ENCODE peak calls at places on chromosomes 12 and 14, in eight cellular contexts. D is foreskin fibroblast; W is GM23338; H is mucosa of descending colon; K is brain microvascular endothelial cell; V is uterus; J is AG04450; Y is CD8-positive, alpha-beta memory T cell. S is an unnamed sample.

GRCh38 chr12:79677667-79678066 is 13.1 kb downstream of the PAWR start:
- DNase-seq in D (no peak), W (no peak), H (no peak), K (no peak), V (no peak), J (no peak), Y (no peak), S (no peak)

GRCh38 chr12:4431436-4431835 is 14.2 kb downstream of the FGF6 start:
- DNase-seq in D (no peak), W (no peak), H (no peak), K (no peak), V (no peak), J (no peak), Y (no peak), S (no peak)

GRCh38 chr12:29807125-29807524 is 23.4 kb upstream of the TMTC1 start:
- DNase-seq in D (peak; percentile 75), W (no peak), H (no peak), K (peak; percentile 51), V (no peak), J (no peak), Y (no peak), S (no peak)

GRCh38 chr14:64721391-64721791 is 17.2 kb downstream of the PLEKHG3 start:
- DNase-seq in D (peak; percentile 47), W (no peak), H (peak; percentile 72), K (no peak), V (no peak), J (no peak), Y (no peak), S (peak; percentile 49)

GRCh38 chr12:20917269-20917668 is 106.8 kb downstream of the SLCO1B3 start:
- DNase-seq in D (no peak), W (no peak), H (no peak), K (no peak), V (no peak), J (no peak), Y (no peak), S (no peak)

GRCh38 chr14:105294142-105294597 is 6.6 kb downstream of the BRF1 start:
- DNase-seq in D (peak; percentile 62), W (no peak), H (no peak), K (peak; percentile 55), V (no peak), J (no peak), Y (peak; percentile 72), S (no peak)

GRCh38 chr12:42552822-42553221 is 36.7 kb downstream of the PRICKLE1 start:
- DNase-seq in D (no peak), W (peak; percentile 59), H (no peak), K (no peak), V (no peak), J (no peak), Y (no peak), S (no peak)

GRCh38 chr14:75542585-75543091 is 20.4 kb downstream of the BATF start:
- DNase-seq in D (peak; percentile 75), W (peak; percentile 18), H (peak; percentile 54), K (no peak), V (peak; percentile 28), J (no peak), Y (peak; percentile 84), S (peak; percentile 36)

GRCh38 chr12:126424696-126425095 is 1359.5 kb downstream of the AACS start:
- DNase-seq in D (no peak), W (no peak), H (no peak), K (no peak), V (no peak), J (no peak), Y (no peak), S (no peak)

GRCh38 chr12:39230086-39230485 is 212.8 kb downstream of the KIF21A start:
- DNase-seq in D (no peak), W (no peak), H (no peak), K (peak; percentile 1), V (no peak), J (no peak), Y (no peak), S (no peak)

GRCh38 chr12:112998997-112999767 is 20.9 kb downstream of the OAS2 start:
- DNase-seq in D (no peak), W (no peak), H (no peak), K (no peak), V (no peak), J (no peak), Y (no peak), S (no peak)

GRCh38 chr12:62647586-62647985 is 181.0 kb downstream of the MON2 start:
- DNase-seq in D (no peak), W (peak; percentile 22), H (no peak), K (no peak), V (peak; percentile 44), J (no peak), Y (no peak), S (peak; percentile 33)

GRCh38 chr12:107219301-107219700 is 126.0 kb upstream of the CRY1 start:
- DNase-seq in D (no peak), W (no peak), H (no peak), K (no peak), V (no peak), J (no peak), Y (no peak), S (no peak)

GRCh38 chr12:124020398-124021024 is 47.5 kb downstream of the ZNF664 start:
- DNase-seq in D (peak; percentile 55), W (no peak), H (no peak), K (no peak), V (peak; percentile 57), J (no peak), Y (no peak), S (peak; percentile 39)
- H3K4me3 ChIP-seq in D (no peak overlapping the region), W (no peak overlapping the region), H (no peak overlapping the region), K (no peak overlapping the region), V (no peak overlapping the region), J (no peak overlapping the region), Y (no peak overlapping the region), S (no peak overlapping the region)

GRCh38 chr14:54653764-54654469 is 87.0 kb downstream of the SAMD4A start:
- DNase-seq in D (peak; percentile 65), W (no peak), H (no peak), K (peak; percentile 81), V (peak; percentile 74), J (no peak), Y (no peak), S (peak; percentile 40)

GRCh38 chr14:54652188-54652889 is 85.4 kb downstream of the SAMD4A start:
- DNase-seq in D (peak; percentile 98), W (peak; percentile 97), H (peak; percentile 46), K (peak; percentile 98), V (peak; percentile 93), J (peak; percentile 99), Y (no peak), S (peak; percentile 85)

GRCh38 chr14:54652890-54653201 is 85.9 kb downstream of the SAMD4A start:
- DNase-seq in D (no peak), W (no peak), H (no peak), K (no peak), V (no peak), J (no peak), Y (no peak), S (no peak)

GRCh38 chr14:54651649-54652048 is 84.7 kb downstream of the SAMD4A start:
- DNase-seq in D (no peak), W (no peak), H (no peak), K (no peak), V (no peak), J (no peak), Y (no peak), S (no peak)

GRCh38 chr14:54654600-54654999 is 87.7 kb downstream of the SAMD4A start:
- DNase-seq in D (no peak), W (no peak), H (no peak), K (no peak), V (no peak), J (no peak), Y (no peak), S (no peak)
- H3K4me3 ChIP-seq in D (no peak overlapping the region), W (no peak overlapping the region), H (no peak overlapping the region), K (no peak overlapping the region), V (no peak overlapping the region), J (no peak overlapping the region), Y (no peak overlapping the region), S (no peak overlapping the region)

GRCh38 chr12:108637222-108637621 is 3.5 kb upstream of the SELPLG start:
- DNase-seq in D (peak; percentile 23), W (no peak), H (no peak), K (no peak), V (no peak), J (no peak), Y (no peak), S (no peak)

GRCh38 chr12:108633534-108634224 is at the start of gene SELPLG:
- DNase-seq in D (no peak), W (no peak), H (peak; percentile 75), K (no peak), V (no peak), J (no peak), Y (peak; percentile 95), S (no peak)

GRCh38 chr12:108634225-108634795 is 616 bp upstream of the SELPLG start:
- DNase-seq in D (no peak), W (no peak), H (no peak), K (no peak), V (no peak), J (no peak), Y (peak; percentile 69), S (no peak)

GRCh38 chr12:108635997-108636808 is 2.5 kb upstream of the SELPLG start:
- DNase-seq in D (no peak), W (no peak), H (no peak), K (no peak), V (no peak), J (no peak), Y (no peak), S (no peak)

DNA sequence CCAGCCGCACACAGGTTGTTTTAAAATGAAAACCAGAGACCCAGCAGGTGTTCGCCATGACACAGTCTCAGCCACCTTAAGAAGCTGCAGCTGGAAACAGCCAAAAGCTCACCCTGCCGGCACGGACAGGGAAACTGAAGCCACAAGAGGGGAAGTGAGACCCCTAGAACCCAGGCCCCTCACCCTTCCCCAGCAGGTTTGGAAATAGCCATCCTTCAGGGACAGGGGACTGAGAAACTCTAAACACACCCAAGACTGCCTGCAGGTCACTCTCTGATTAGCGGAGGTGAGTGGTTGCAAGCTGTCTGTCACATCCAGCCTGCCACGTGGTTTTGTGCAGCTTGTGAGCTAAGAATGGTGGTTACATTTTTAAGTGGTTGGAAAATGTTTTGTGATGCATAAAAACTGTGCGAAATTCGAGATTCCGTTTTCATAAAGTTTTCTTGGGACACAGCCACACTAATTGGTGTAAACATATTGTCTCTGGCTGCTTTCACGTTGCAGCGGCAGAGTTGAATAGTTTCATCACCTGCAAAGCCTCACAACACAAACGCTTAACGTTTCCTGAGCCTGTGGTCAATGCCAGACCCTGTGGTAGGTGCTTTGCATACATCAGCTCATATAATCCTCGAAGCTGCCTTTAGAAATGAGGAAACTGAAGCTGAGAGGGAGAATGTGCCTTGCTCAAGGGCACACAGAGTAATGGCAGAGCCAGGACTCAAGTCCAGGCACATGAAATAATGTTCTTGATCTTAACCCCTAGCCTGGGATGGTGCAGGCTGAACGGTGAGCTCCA is 1.7 kb upstream of the SELPLG start:
- DNase-seq in D (peak; percentile 40), W (no peak), H (no peak), K (no peak), V (no peak), J (no peak), Y (peak; percentile 81), S (no peak)
- H3K4me3 ChIP-seq in D (no peak overlapping the region), W (no peak overlapping the region), H (no peak overlapping the region), K (no peak overlapping the region), V (no peak overlapping the region), J (no peak overlapping the region), Y (peak overlapping the region; percentile 87), S (no peak overlapping the region)

DNA sequence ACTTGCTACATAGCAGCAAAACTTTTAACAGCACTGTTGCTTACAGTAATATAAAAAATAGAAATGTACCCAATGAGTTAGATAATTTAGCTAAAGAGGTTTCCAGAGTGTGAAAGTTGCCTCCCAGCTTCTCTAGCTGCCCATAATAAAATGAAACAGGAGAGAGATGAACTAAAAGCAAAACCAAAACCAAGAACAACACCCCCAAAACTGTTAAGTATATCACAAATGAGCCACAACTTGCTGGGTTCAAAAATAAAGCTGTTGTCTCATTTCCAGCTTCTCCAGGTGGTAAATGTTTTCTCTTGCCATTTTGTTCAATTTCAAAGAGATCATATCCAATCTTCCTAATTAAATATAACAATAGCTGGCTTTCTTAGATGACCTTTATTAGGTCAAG is 614.0 kb downstream of the ETNK1 start:
- DNase-seq in D (no peak), W (no peak), H (no peak), K (no peak), V (no peak), J (no peak), Y (no peak), S (no peak)
- H3K4me3 ChIP-seq in D (no peak overlapping the region), W (no peak overlapping the region), H (no peak overlapping the region), K (no peak overlapping the region), V (no peak overlapping the region), J (no peak overlapping the region), Y (no peak overlapping the region), S (no peak overlapping the region)

S was measured in tibial nerve.